ENCODE peak calls at places on chromosomes 7 and 10, in ten cellular contexts. One of them, this sample, is unnamed.

GRCh38 chr7:22659741-22660140 is 67.3 kb upstream of the IL6 start:
- DNase-seq in choroid plexus epithelial cell: no peak
- DNase-seq in left cardiac atrium: no peak
- DNase-seq in activated CD4-positive, alpha-beta T cell treated with anti-CD3 and anti-CD28 coated beads, Interleukin-2, amount 50 U/mL, for 24 hours: no peak
- DNase-seq in sciatic nerve: no peak
- DNase-seq in occipital lobe: no peak
- DNase-seq in GM12865: no peak
- DNase-seq in activated T-helper 9 cell treated with anti-CD3 and anti-CD28 coated beads, Interleukin-2, amount 50 U/mL, for 16 hours: no peak
- DNase-seq in astrocyte of the spinal cord: no peak
- DNase-seq in GM06990: no peak
- DNase-seq in this sample: no peak

GRCh38 chr10:45376364-45376801 is 2.4 kb downstream of the ALOX5 start:
- DNase-seq in choroid plexus epithelial cell: no peak
- DNase-seq in left cardiac atrium: no peak
- DNase-seq in activated CD4-positive, alpha-beta T cell treated with anti-CD3 and anti-CD28 coated beads, Interleukin-2, amount 50 U/mL, for 24 hours: no peak
- DNase-seq in sciatic nerve: no peak
- DNase-seq in occipital lobe: no peak
- DNase-seq in GM12865: peak
- DNase-seq in activated T-helper 9 cell treated with anti-CD3 and anti-CD28 coated beads, Interleukin-2, amount 50 U/mL, for 16 hours: no peak
- DNase-seq in astrocyte of the spinal cord: no peak
- DNase-seq in GM06990: no peak
- DNase-seq in this sample: no peak

GRCh38 chr7:6299774-6300173 is 27.4 kb upstream of the CYTH3 start:
- DNase-seq in choroid plexus epithelial cell: no peak
- DNase-seq in left cardiac atrium: no peak
- DNase-seq in activated CD4-positive, alpha-beta T cell treated with anti-CD3 and anti-CD28 coated beads, Interleukin-2, amount 50 U/mL, for 24 hours: no peak
- DNase-seq in sciatic nerve: no peak
- DNase-seq in occipital lobe: no peak
- DNase-seq in GM12865: no peak
- DNase-seq in activated T-helper 9 cell treated with anti-CD3 and anti-CD28 coated beads, Interleukin-2, amount 50 U/mL, for 16 hours: no peak
- DNase-seq in astrocyte of the spinal cord: no peak
- DNase-seq in GM06990: no peak
- DNase-seq in this sample: no peak

GRCh38 chr10:6054884-6055283 is 7.3 kb downstream of the IL2RA start:
- DNase-seq in choroid plexus epithelial cell: no peak
- DNase-seq in left cardiac atrium: no peak
- DNase-seq in activated CD4-positive, alpha-beta T cell treated with anti-CD3 and anti-CD28 coated beads, Interleukin-2, amount 50 U/mL, for 24 hours: no peak
- DNase-seq in sciatic nerve: no peak
- DNase-seq in occipital lobe: no peak
- DNase-seq in GM12865: no peak
- DNase-seq in activated T-helper 9 cell treated with anti-CD3 and anti-CD28 coated beads, Interleukin-2, amount 50 U/mL, for 16 hours: no peak
- DNase-seq in astrocyte of the spinal cord: no peak
- DNase-seq in GM06990: no peak
- DNase-seq in this sample: no peak

GRCh38 chr10:118500477-118501104 is 94.9 kb downstream of the PRLHR start:
- DNase-seq in choroid plexus epithelial cell: no peak
- DNase-seq in left cardiac atrium: no peak
- DNase-seq in activated CD4-positive, alpha-beta T cell treated with anti-CD3 and anti-CD28 coated beads, Interleukin-2, amount 50 U/mL, for 24 hours: no peak
- DNase-seq in sciatic nerve: no peak
- DNase-seq in occipital lobe: no peak
- DNase-seq in GM12865: no peak
- DNase-seq in activated T-helper 9 cell treated with anti-CD3 and anti-CD28 coated beads, Interleukin-2, amount 50 U/mL, for 16 hours: no peak
- DNase-seq in astrocyte of the spinal cord: no peak
- DNase-seq in GM06990: no peak
- DNase-seq in this sample: no peak

GRCh38 chr10:50585921-50586739 is 37.6 kb downstream of the SGMS1 start:
- DNase-seq in choroid plexus epithelial cell: peak
- DNase-seq in left cardiac atrium: no peak
- DNase-seq in activated CD4-positive, alpha-beta T cell treated with anti-CD3 and anti-CD28 coated beads, Interleukin-2, amount 50 U/mL, for 24 hours: no peak
- DNase-seq in sciatic nerve: no peak
- DNase-seq in occipital lobe: no peak
- DNase-seq in GM12865: no peak
- DNase-seq in activated T-helper 9 cell treated with anti-CD3 and anti-CD28 coated beads, Interleukin-2, amount 50 U/mL, for 16 hours: no peak
- DNase-seq in astrocyte of the spinal cord: peak
- DNase-seq in GM06990: no peak
- DNase-seq in this sample: no peak

GRCh38 chr10:33248638-33249037 is 85.8 kb downstream of the NRP1 start:
- DNase-seq in choroid plexus epithelial cell: peak
- DNase-seq in left cardiac atrium: no peak
- DNase-seq in activated CD4-positive, alpha-beta T cell treated with anti-CD3 and anti-CD28 coated beads, Interleukin-2, amount 50 U/mL, for 24 hours: peak
- DNase-seq in sciatic nerve: no peak
- DNase-seq in occipital lobe: no peak
- DNase-seq in GM12865: peak
- DNase-seq in activated T-helper 9 cell treated with anti-CD3 and anti-CD28 coated beads, Interleukin-2, amount 50 U/mL, for 16 hours: no peak
- DNase-seq in astrocyte of the spinal cord: peak
- DNase-seq in GM06990: no peak
- DNase-seq in this sample: no peak

GRCh38 chr10:130844264-130844761 is 467.2 kb downstream of the TCERG1L start:
- DNase-seq in choroid plexus epithelial cell: peak
- DNase-seq in left cardiac atrium: no peak
- DNase-seq in activated CD4-positive, alpha-beta T cell treated with anti-CD3 and anti-CD28 coated beads, Interleukin-2, amount 50 U/mL, for 24 hours: no peak
- DNase-seq in sciatic nerve: no peak
- DNase-seq in occipital lobe: no peak
- DNase-seq in GM12865: no peak
- DNase-seq in activated T-helper 9 cell treated with anti-CD3 and anti-CD28 coated beads, Interleukin-2, amount 50 U/mL, for 16 hours: no peak
- DNase-seq in astrocyte of the spinal cord: no peak
- DNase-seq in GM06990: no peak
- DNase-seq in this sample: no peak

GRCh38 chr7:16753932-16754571 is 497 bp downstream of the TSPAN13 start:
- DNase-seq in choroid plexus epithelial cell: no peak
- DNase-seq in left cardiac atrium: peak
- DNase-seq in activated CD4-positive, alpha-beta T cell treated with anti-CD3 and anti-CD28 coated beads, Interleukin-2, amount 50 U/mL, for 24 hours: peak
- DNase-seq in sciatic nerve: peak
- DNase-seq in occipital lobe: peak
- DNase-seq in GM12865: no peak
- DNase-seq in activated T-helper 9 cell treated with anti-CD3 and anti-CD28 coated beads, Interleukin-2, amount 50 U/mL, for 16 hours: no peak
- DNase-seq in astrocyte of the spinal cord: peak
- DNase-seq in GM06990: peak
- DNase-seq in this sample: no peak